ENCODE peak calls at places on chromosomes 6 and 20, in eight cellular contexts. C is stimulated activated CD4-positive, alpha-beta T cell treated with anti-CD3 and anti-CD28 coated beads, Interleukin-4, amount 100 ng/mL, for 48 hours; R is activated CD4-positive, alpha-beta T cell treated with anti-CD3 and anti-CD28 coated beads, Interleukin-2, amount 50 U/mL, for 1 hour; N is NCI-H2081; Y is activated naive CD4-positive, alpha-beta T cell; U is NCI-H774; T is CD8-positive, alpha-beta T cell; P is sciatic nerve. H is an unnamed sample.

GRCh38 chr6:152746172-152746553 is 4.4 kb upstream of the VIP start:
- DNase-seq in C (no peak), R (no peak), N (no peak), Y (no peak), U (no peak), T (no peak), P (no peak), H (no peak)

GRCh38 chr6:100538086-100538485 is 73.4 kb upstream of the SIM1 start:
- DNase-seq in C (no peak), R (no peak), N (no peak), Y (no peak), U (no peak), T (no peak), P (no peak), H (no peak)

GRCh38 chr6:45072014-45072413 is 256.1 kb upstream of the RUNX2 start:
- DNase-seq in C (no peak), R (no peak), N (no peak), Y (no peak), U (no peak), T (no peak), P (no peak), H (no peak)

GRCh38 chr6:47349931-47350330 is 40.2 kb upstream of the TNFRSF21 start:
- DNase-seq in C (no peak), R (no peak), N (no peak), Y (no peak), U (no peak), T (no peak), P (no peak), H (no peak)

GRCh38 chr20:51050636-51051035 is 27.7 kb upstream of the KCNG1 start:
- DNase-seq in C (no peak), R (no peak), N (no peak), Y (no peak), U (no peak), T (no peak), P (no peak), H (no peak)

GRCh38 chr6:27188885-27189418 is 58.5 kb upstream of the PRSS16 start:
- DNase-seq in C (no peak), R (peak; percentile 35), N (peak; percentile 67), Y (no peak), U (peak; percentile 65), T (peak; percentile 53), P (no peak), H (no peak)

GRCh38 chr20:46357030-46357514 is 48.8 kb upstream of the CDH22 start:
- DNase-seq in C (no peak), R (no peak), N (no peak), Y (no peak), U (no peak), T (no peak), P (no peak), H (no peak)

GRCh38 chr6:129621252-129621651 is 88.7 kb downstream of the ARHGAP18 start:
- DNase-seq in C (peak; percentile 10), R (peak; percentile 16), N (no peak), Y (no peak), U (no peak), T (peak; percentile 39), P (no peak), H (no peak)

GRCh38 chr6:153368131-153368530 is 237.0 kb upstream of the RGS17 start:
- DNase-seq in C (no peak), R (no peak), N (no peak), Y (no peak), U (no peak), T (no peak), P (no peak), H (no peak)

GRCh38 chr6:34867484-34867883 is 20.4 kb downstream of the TAF11 start:
- DNase-seq in C (no peak), R (no peak), N (no peak), Y (no peak), U (no peak), T (no peak), P (no peak), H (no peak)

GRCh38 chr6:166601956-166602355 is 15.5 kb upstream of the RAMACL start:
- DNase-seq in C (no peak), R (no peak), N (no peak), Y (no peak), U (no peak), T (no peak), P (no peak), H (no peak)

GRCh38 chr6:168272379-168273011 is 47.1 kb downstream of the DACT2 start:
- DNase-seq in C (no peak), R (no peak), N (no peak), Y (no peak), U (no peak), T (no peak), P (no peak), H (no peak)

H was measured in CMK.